ENCODE peak calls at places on chromosomes 3 and 15, in four cellular contexts. P is A673; I is CD4-positive, CD25-positive, alpha-beta regulatory T cell; V is gastrocnemius medialis. Z is an unnamed sample.

GRCh38 chr3:166013073-166013679 is 176.0 kb upstream of the BCHE start:
- DNase-seq in P (peak), I (no peak), V (no peak), Z (peak)

GRCh38 chr3:153284282-153284938 is 122.4 kb downstream of the RAP2B start:
- DNase-seq in P (peak), I (peak), V (peak), Z (no peak)

GRCh38 chr3:178795349-178795748 is 259.1 kb downstream of the KCNMB2 start:
- DNase-seq in P (no peak), I (no peak), V (no peak), Z (no peak)

GRCh38 chr3:172107403-172107802 is 68.0 kb downstream of the FNDC3B start:
- DNase-seq in P (no peak), I (peak), V (no peak), Z (peak)

GRCh38 chr15:63601026-63601726 is 4.0 kb downstream of the FBXL22 start:
- DNase-seq in P (peak), I (peak), V (no peak), Z (peak)

GRCh38 chr3:147157629-147158028 is 248.7 kb downstream of the ZIC4 start:
- DNase-seq in P (no peak), I (no peak), V (no peak), Z (no peak)

GRCh38 chr3:55162031-55162784 is 234.3 kb upstream of the LRTM1 start:
- DNase-seq in P (no peak), I (no peak), V (no peak), Z (no peak)

GRCh38 chr3:5699811-5700210 is 512.3 kb downstream of the EDEM1 start:
- DNase-seq in P (no peak), I (no peak), V (no peak), Z (no peak)

GRCh38 chr3:101195951-101196713 is 124.2 kb downstream of the IMPG2 start:
- DNase-seq in P (peak), I (no peak), V (no peak), Z (peak)

GRCh38 chr15:90680371-90680935 is 36.7 kb upstream of the BLM start:
- DNase-seq in P (no peak), I (no peak), V (no peak), Z (no peak)

GRCh38 chr3:153752405-153753027 is 368.7 kb upstream of the ARHGEF26 start:
- DNase-seq in P (no peak), I (no peak), V (no peak), Z (no peak)

GRCh38 chr3:129576514-129577345 is 29.7 kb downstream of the PLXND1 start:
- DNase-seq in P (no peak), I (peak), V (no peak), Z (peak)

GRCh38 chr15:51163843-51164242 is 69.1 kb upstream of the TNFAIP8L3 start:
- DNase-seq in P (peak), I (no peak), V (no peak), Z (no peak)

GRCh38 chr3:169085827-169086226 is 577.7 kb downstream of the MECOM start:
- DNase-seq in P (no peak), I (no peak), V (no peak), Z (no peak)

GRCh38 chr3:157590273-157590672 is 87.1 kb upstream of the VEPH1 start:
- DNase-seq in P (no peak), I (no peak), V (no peak), Z (no peak)

GRCh38 chr3:99172736-99173657 is 271.5 kb upstream of the DCBLD2 start:
- DNase-seq in P (peak), I (peak), V (no peak), Z (peak)

GRCh38 chr3:48088056-48088748 is 72.0 kb upstream of the MAP4 start:
- DNase-seq in P (peak), I (no peak), V (peak), Z (no peak)

GRCh38 chr3:107600784-107601183 is 78.0 kb downstream of the BBX start:
- DNase-seq in P (no peak), I (no peak), V (no peak), Z (no peak)

GRCh38 chr3:52357151-52358080 is 41.3 kb downstream of the DNAH1 start:
- DNase-seq in P (no peak), I (no peak), V (no peak), Z (no peak)

GRCh38 chr15:40352221-40352901 is 1.5 kb downstream of the PHGR1 start:
- DNase-seq in P (no peak), I (no peak), V (no peak), Z (no peak)

GRCh38 chr3:160400631-160401150 is 1.2 kb downstream of the SMC4 start:
- DNase-seq in P (no peak), I (peak), V (no peak), Z (peak)

GRCh38 chr15:81400640-81401236 is 26.7 kb upstream of the TMC3 start:
- DNase-seq in P (peak), I (peak), V (no peak), Z (peak)

GRCh38 chr3:12294885-12295580 is 6.2 kb downstream of the PPARG start:
- DNase-seq in P (no peak), I (no peak), V (no peak), Z (no peak)

GRCh38 chr3:132549890-132550578 is 47.0 kb upstream of the ACKR4 start:
- DNase-seq in P (no peak), I (no peak), V (no peak), Z (peak)

GRCh38 chr15:56919708-56920637 is 1.5 kb downstream of the TCF12 start:
- DNase-seq in P (peak), I (peak), V (peak), Z (peak)

GRCh38 chr15:31489801-31490646 is 163.4 kb downstream of the KLF13 start:
- DNase-seq in P (peak), I (peak), V (no peak), Z (peak)
- H3K27ac ChIP-seq in P (no peak), I (no peak), V (no peak), Z (no peak)

GRCh38 chr3:63874769-63875168 is 11.1 kb downstream of the ATXN7 start:
- DNase-seq in P (no peak), I (no peak), V (no peak), Z (no peak)

GRCh38 chr3:63877737-63878393 is 14.2 kb downstream of the ATXN7 start:
- DNase-seq in P (no peak), I (no peak), V (no peak), Z (no peak)

GRCh38 chr3:63878394-63879089 is 14.9 kb downstream of the ATXN7 start:
- DNase-seq in P (no peak), I (no peak), V (no peak), Z (peak)

GRCh38 chr3:63876260-63876659 is 12.6 kb downstream of the ATXN7 start:
- DNase-seq in P (no peak), I (no peak), V (no peak), Z (no peak)

DNA sequence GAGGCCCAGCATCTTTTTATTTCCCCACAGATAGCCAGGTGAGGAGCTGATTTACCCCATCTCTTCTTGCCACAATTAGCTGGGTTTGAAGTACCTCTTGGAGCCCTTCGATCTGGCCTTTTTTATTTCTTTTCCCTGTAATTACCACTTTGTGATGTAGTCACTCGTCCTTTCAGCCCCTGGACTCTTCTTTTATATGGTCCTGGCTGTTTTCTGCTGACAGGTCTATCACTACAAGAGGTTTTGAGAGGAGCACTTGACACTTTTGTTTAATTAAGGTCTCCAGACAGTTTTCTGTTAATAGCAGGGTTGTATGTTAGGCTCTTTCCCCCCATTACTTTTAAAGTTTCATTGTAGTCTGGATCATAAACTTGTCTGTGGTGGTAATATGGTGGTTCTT is 11.8 kb downstream of the ATXN7 start:
- DNase-seq in P (no peak), I (no peak), V (no peak), Z (no peak)
- H3K27ac ChIP-seq in P (no peak), I (no peak), V (no peak), Z (no peak)

GRCh38 chr3:43768594-43768993 is 77.9 kb downstream of the ABHD5 start:
- DNase-seq in P (no peak), I (no peak), V (peak), Z (no peak)
- H3K27ac ChIP-seq in P (no peak), I (no peak), V (peak), Z (no peak)

DNA sequence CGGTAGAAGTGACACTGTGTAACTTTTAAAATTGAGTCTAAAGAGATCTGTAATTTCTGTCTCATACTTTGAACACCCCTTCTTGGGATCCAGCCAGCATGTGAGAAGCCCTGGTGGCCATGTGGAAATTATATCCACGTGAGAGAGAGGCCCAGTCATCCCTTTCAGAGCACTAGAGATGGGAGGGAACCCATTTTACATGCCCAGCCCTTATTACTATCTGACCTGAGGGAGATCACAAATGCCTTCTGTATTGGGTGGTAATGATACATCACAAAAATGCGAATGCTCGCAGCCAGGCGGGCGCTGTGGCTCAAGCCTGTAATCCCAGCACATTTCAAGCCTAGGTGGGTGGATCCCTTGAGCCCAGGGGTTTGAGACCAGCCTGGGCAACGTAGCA is 27.3 kb upstream of the TRAK1 start:
- DNase-seq in P (peak), I (no peak), V (no peak), Z (no peak)
- H3K27ac ChIP-seq in P (no peak), I (no peak), V (peak), Z (no peak)

GRCh38 chr3:189534546-189534945 is 96.6 kb upstream of the TP63 start:
- DNase-seq in P (no peak), I (no peak), V (no peak), Z (no peak)
- H3K27ac ChIP-seq in P (no peak), I (no peak), V (no peak), Z (no peak)

Z was measured in MM.1S.